ENCODE peak calls at places on chromosomes 11 and 22, in seven cellular contexts. S is activated CD4-positive, alpha-beta T cell treated with anti-CD3 and anti-CD28 coated beads for 24 hours; C is non-pigmented ciliary epithelial cell; J is globus pallidus; E is ELR; N is NAMALWA; G is cardiac muscle cell. Q is an unnamed sample.

GRCh38 chr11:46102843-46103242 is 18.4 kb downstream of the PHF21A start:
- DNase-seq in S (no peak), C (no peak), J (no peak), E (no peak), N (no peak), G (no peak), Q (no peak)

GRCh38 chr11:21514298-21514697 is 678.6 kb upstream of the ANO5 start:
- DNase-seq in S (no peak), C (no peak), J (no peak), E (no peak), N (peak; percentile 13), G (no peak), Q (no peak)

GRCh38 chr11:79493555-79494171 is 52.8 kb upstream of the TENM4 start:
- DNase-seq in S (peak; percentile 1), C (peak; percentile 27), J (peak; percentile 50), E (peak; percentile 70), N (peak; percentile 64), G (peak; percentile 73), Q (no peak)

GRCh38 chr22:43510226-43511070 is 98.6 kb downstream of the MPPED1 start:
- DNase-seq in S (no peak), C (no peak), J (no peak), E (no peak), N (peak; percentile 17), G (no peak), Q (no peak)

GRCh38 chr22:19786264-19786585 is 25.6 kb downstream of the TBX1 start:
- DNase-seq in S (no peak), C (no peak), J (no peak), E (no peak), N (no peak), G (no peak), Q (no peak)

GRCh38 chr11:103587951-103588788 is 448.3 kb upstream of the DDI1 start:
- DNase-seq in S (no peak), C (no peak), J (no peak), E (peak; percentile 24), N (no peak), G (no peak), Q (no peak)

GRCh38 chr11:34558673-34559072 is 45.1 kb upstream of the ELF5 start:
- DNase-seq in S (no peak), C (no peak), J (no peak), E (peak; percentile 8), N (no peak), G (no peak), Q (no peak)

GRCh38 chr22:22545084-22545483 is 14.0 kb downstream of the PRAME start:
- DNase-seq in S (no peak), C (no peak), J (no peak), E (no peak), N (no peak), G (no peak), Q (no peak)

GRCh38 chr11:3873712-3874349 is 18.4 kb downstream of the STIM1 start:
- DNase-seq in S (no peak), C (no peak), J (no peak), E (no peak), N (no peak), G (no peak), Q (no peak)

GRCh38 chr11:8686325-8686724 is 3.7 kb downstream of the RPL27A start:
- DNase-seq in S (no peak), C (no peak), J (no peak), E (no peak), N (no peak), G (no peak), Q (no peak)

GRCh38 chr22:42834177-42834949 is 22.7 kb downstream of the ARFGAP3 start:
- DNase-seq in S (no peak), C (no peak), J (no peak), E (no peak), N (no peak), G (no peak), Q (no peak)

GRCh38 chr11:132114185-132114584 is 743.8 kb downstream of the NTM start:
- DNase-seq in S (no peak), C (no peak), J (peak; percentile 64), E (peak; percentile 28), N (peak; percentile 45), G (peak; percentile 17), Q (no peak)

GRCh38 chr11:43518407-43519165 is 159.9 kb downstream of the TTC17 start:
- DNase-seq in S (no peak), C (peak; percentile 20), J (no peak), E (peak; percentile 34), N (no peak), G (peak; percentile 15), Q (no peak)

GRCh38 chr22:47204002-47204979 is 441.8 kb downstream of the TBC1D22A start:
- DNase-seq in S (no peak), C (no peak), J (no peak), E (no peak), N (no peak), G (peak; percentile 15), Q (no peak)

Q was measured in epithelial cell of prostate.